ENCODE peak calls at places on chromosomes 4 and X, in four cellular contexts. One of them, this sample, is unnamed.

GRCh38 chr4:47510506-47511143 is 25.6 kb downstream of the ATP10D start:
- DNase-seq in neuronal stem cell: no peak
- DNase-seq in H9: no peak
- DNase-seq in mesenchymal stem cell: peak
- DNase-seq in this sample: no peak

GRCh38 chr4:87103086-87103485 is 117.3 kb downstream of the KLHL8 start:
- DNase-seq in H9: no peak
- DNase-seq in mesenchymal stem cell: no peak
- DNase-seq in neuronal stem cell: no peak
- DNase-seq in this sample: no peak

GRCh38 chrX:47489507-47490275 is 6.7 kb upstream of the ZNF41 start:
- DNase-seq in H9: no peak
- DNase-seq in mesenchymal stem cell: no peak
- DNase-seq in neuronal stem cell: no peak
- DNase-seq in this sample: no peak

GRCh38 chr4:154732669-154733068 is 11.1 kb upstream of the LRAT start:
- DNase-seq in H9: no peak
- DNase-seq in mesenchymal stem cell: no peak
- DNase-seq in neuronal stem cell: no peak
- DNase-seq in this sample: no peak

GRCh38 chrX:38426785-38427184 is 74.4 kb downstream of the OTC start:
- DNase-seq in mesenchymal stem cell: no peak
- DNase-seq in neuronal stem cell: no peak
- DNase-seq in H9: no peak
- DNase-seq in this sample: no peak

GRCh38 chr4:98604723-98605122 is 53.7 kb downstream of the TSPAN5 start:
- DNase-seq in mesenchymal stem cell: no peak
- DNase-seq in H9: no peak
- DNase-seq in neuronal stem cell: no peak
- DNase-seq in this sample: no peak

GRCh38 chr4:53744446-53745160 is 153.3 kb upstream of the LNX1 start:
- DNase-seq in mesenchymal stem cell: no peak
- DNase-seq in neuronal stem cell: no peak
- DNase-seq in H9: no peak
- DNase-seq in this sample: no peak

GRCh38 chrX:43707812-43708548 is 51.9 kb downstream of the MAOA start:
- DNase-seq in mesenchymal stem cell: peak
- DNase-seq in H9: no peak
- DNase-seq in neuronal stem cell: no peak
- DNase-seq in this sample: no peak

GRCh38 chr4:2962099-2962455 is 1.1 kb downstream of the NOP14 start:
- DNase-seq in H9: no peak
- DNase-seq in neuronal stem cell: peak
- DNase-seq in mesenchymal stem cell: no peak
- DNase-seq in this sample: no peak

GRCh38 chr4:73976716-73977115 is 5.1 kb downstream of the PF4 start:
- DNase-seq in mesenchymal stem cell: no peak
- DNase-seq in H9: no peak
- DNase-seq in neuronal stem cell: no peak
- DNase-seq in this sample: no peak

GRCh38 chr4:138669479-138670165 is 346.0 kb upstream of the NOCT start:
- DNase-seq in H9: no peak
- DNase-seq in neuronal stem cell: no peak
- DNase-seq in mesenchymal stem cell: peak
- DNase-seq in this sample: no peak

GRCh38 chr4:71680706-71681105 is 103.2 kb downstream of the GC start:
- DNase-seq in neuronal stem cell: no peak
- DNase-seq in H9: no peak
- DNase-seq in mesenchymal stem cell: no peak
- DNase-seq in this sample: no peak

GRCh38 chr4:179125870-179126269 is 1683.6 kb upstream of the AGA start:
- DNase-seq in neuronal stem cell: no peak
- DNase-seq in H9: no peak
- DNase-seq in mesenchymal stem cell: no peak
- DNase-seq in this sample: no peak

GRCh38 chr4:119628281-119629141 is at the start of gene PDE5A:
- DNase-seq in H9: peak
- DNase-seq in mesenchymal stem cell: peak
- DNase-seq in neuronal stem cell: peak
- DNase-seq in this sample: peak

GRCh38 chr4:119629142-119629471 is 503 bp upstream of the PDE5A start:
- DNase-seq in mesenchymal stem cell: no peak
- DNase-seq in H9: no peak
- DNase-seq in neuronal stem cell: no peak
- DNase-seq in this sample: no peak

GRCh38 chr4:119627267-119628190 is 1.1 kb downstream of the PDE5A start:
- DNase-seq in mesenchymal stem cell: peak
- DNase-seq in H9: peak
- DNase-seq in neuronal stem cell: peak
- DNase-seq in this sample: peak

GRCh38 chr4:119626420-119626819 is 2.2 kb downstream of the PDE5A start:
- DNase-seq in mesenchymal stem cell: peak
- DNase-seq in neuronal stem cell: no peak
- DNase-seq in H9: no peak
- DNase-seq in this sample: no peak

GRCh38 chr4:119626943-119627266 is 1.7 kb downstream of the PDE5A start:
- DNase-seq in neuronal stem cell: no peak
- DNase-seq in mesenchymal stem cell: no peak
- DNase-seq in H9: no peak
- DNase-seq in this sample: no peak
- H3K23ac ChIP-seq in neuronal stem cell: no peak
- H3K23ac ChIP-seq in mesenchymal stem cell: no peak
- H3K23ac ChIP-seq in H9: no peak
- H3K23ac ChIP-seq in this sample: no peak

GRCh38 chrX:56057325-56057724 is 174.8 kb upstream of the KLF8 start:
- DNase-seq in mesenchymal stem cell: no peak
- DNase-seq in H9: no peak
- DNase-seq in neuronal stem cell: no peak
- DNase-seq in this sample: no peak
- H3K23ac ChIP-seq in mesenchymal stem cell: no peak
- H3K23ac ChIP-seq in H9: no peak
- H3K23ac ChIP-seq in neuronal stem cell: no peak
- H3K23ac ChIP-seq in this sample: no peak

DNA sequence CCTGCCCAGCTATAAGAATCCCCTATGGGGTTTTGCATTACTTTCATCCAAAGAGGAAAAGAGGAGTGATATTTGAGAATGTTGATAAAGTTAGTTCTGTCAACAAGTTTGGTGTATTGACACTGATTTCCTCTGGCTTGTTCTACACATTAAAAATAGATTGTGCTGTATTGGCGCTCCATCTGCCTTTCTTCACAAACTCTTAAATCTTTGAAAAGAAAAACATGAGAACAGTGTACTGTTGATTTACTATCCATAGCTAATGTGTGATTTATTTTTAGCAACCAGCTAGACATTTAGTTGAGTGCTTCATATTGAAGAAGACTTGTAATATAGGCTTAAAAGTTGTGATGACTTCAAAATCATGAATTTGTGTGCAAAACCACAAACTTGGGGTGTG is 261.2 kb upstream of the ANKRD50 start:
- DNase-seq in neuronal stem cell: no peak
- DNase-seq in H9: no peak
- DNase-seq in mesenchymal stem cell: no peak
- DNase-seq in this sample: no peak
- H3K23ac ChIP-seq in neuronal stem cell: no peak
- H3K23ac ChIP-seq in H9: no peak
- H3K23ac ChIP-seq in mesenchymal stem cell: no peak
- H3K23ac ChIP-seq in this sample: no peak

GRCh38 chrX:13476384-13476783 is 93.0 kb upstream of the EGFL6 start:
- DNase-seq in neuronal stem cell: no peak
- DNase-seq in H9: no peak
- DNase-seq in mesenchymal stem cell: no peak
- DNase-seq in this sample: no peak

GRCh38 chrX:13471269-13471668 is 98.1 kb upstream of the EGFL6 start:
- DNase-seq in H9: peak
- DNase-seq in neuronal stem cell: no peak
- DNase-seq in mesenchymal stem cell: no peak
- DNase-seq in this sample: no peak

GRCh38 chrX:13470680-13470967 is 98.8 kb upstream of the EGFL6 start:
- DNase-seq in H9: no peak
- DNase-seq in neuronal stem cell: peak
- DNase-seq in mesenchymal stem cell: no peak
- DNase-seq in this sample: no peak

GRCh38 chrX:13472975-13473665 is 96.3 kb upstream of the EGFL6 start:
- DNase-seq in neuronal stem cell: no peak
- DNase-seq in H9: no peak
- DNase-seq in mesenchymal stem cell: no peak
- DNase-seq in this sample: no peak

DNA sequence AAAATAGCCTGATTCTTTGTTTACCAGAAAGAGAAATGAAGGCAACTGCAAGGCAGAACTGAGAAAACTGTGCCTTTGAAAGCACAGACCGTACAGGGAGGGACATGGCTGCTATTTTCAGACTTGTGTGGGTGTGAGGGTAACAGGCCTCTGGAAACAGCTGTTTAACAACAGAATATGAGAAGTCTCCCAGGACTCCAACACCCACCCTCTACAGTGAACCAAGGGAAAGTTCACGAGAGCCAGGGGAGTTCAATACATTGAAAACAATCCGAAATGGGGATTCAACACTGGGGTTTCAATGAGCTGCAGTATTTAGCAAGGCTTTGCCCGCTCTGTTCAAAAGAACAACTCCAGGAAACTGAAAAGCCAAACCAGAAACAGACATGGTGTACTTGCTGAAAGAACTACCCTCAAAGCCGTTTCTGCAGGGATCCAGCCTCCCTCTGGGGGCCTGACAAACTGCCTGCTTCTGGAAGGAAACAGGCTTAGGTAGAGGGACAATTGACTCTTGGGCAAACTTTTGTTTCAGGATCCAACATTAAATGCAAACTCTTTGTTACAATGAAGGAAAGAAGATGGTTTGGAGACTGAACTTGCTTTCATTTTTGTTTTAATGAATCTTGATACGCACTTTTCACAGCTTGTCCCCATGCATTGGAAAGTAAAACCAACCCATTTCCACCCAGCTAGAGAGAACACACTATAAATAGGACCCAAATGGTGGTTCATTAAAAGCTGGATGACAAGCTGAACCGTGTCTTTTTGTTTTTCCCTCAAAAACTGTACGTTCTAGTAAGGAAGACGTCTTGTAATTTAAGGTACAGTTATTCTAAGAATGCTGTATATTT is 95.5 kb upstream of the EGFL6 start:
- DNase-seq in H9: no peak
- DNase-seq in neuronal stem cell: no peak
- DNase-seq in mesenchymal stem cell: no peak
- DNase-seq in this sample: no peak
- H3K23ac ChIP-seq in H9: no peak
- H3K23ac ChIP-seq in neuronal stem cell: no peak
- H3K23ac ChIP-seq in mesenchymal stem cell: no peak
- H3K23ac ChIP-seq in this sample: no peak